ENCODE peak calls at places on chromosome 4, in seven cellular contexts. One of them, this sample, is unnamed.

GRCh38 chr4:69708211-69708610 is 52.2 kb downstream of the SULT1B1 start:
- DNase-seq in activated effector memory CD4-positive, alpha-beta T cell treated with anti-CD3 and anti-CD28 coated beads, Interleukin-2, amount 50 U/mL, for 16 hours: no peak
- DNase-seq in tibial artery: no peak
- DNase-seq in NCI-H446: no peak
- DNase-seq in GM18507: no peak
- DNase-seq in stimulated activated CD4-positive, alpha-beta T cell treated with anti-CD3 and anti-CD28 coated beads, Interleukin-15, amount 100 ng/mL, for 1 hour: no peak
- DNase-seq in mucosa of gallbladder: no peak
- DNase-seq in this sample: no peak

GRCh38 chr4:127642169-127642568 is 9.4 kb downstream of the INTU start:
- DNase-seq in tibial artery: no peak
- DNase-seq in mucosa of gallbladder: no peak
- DNase-seq in activated effector memory CD4-positive, alpha-beta T cell treated with anti-CD3 and anti-CD28 coated beads, Interleukin-2, amount 50 U/mL, for 16 hours: no peak
- DNase-seq in GM18507: no peak
- DNase-seq in stimulated activated CD4-positive, alpha-beta T cell treated with anti-CD3 and anti-CD28 coated beads, Interleukin-15, amount 100 ng/mL, for 1 hour: no peak
- DNase-seq in NCI-H446: no peak
- DNase-seq in this sample: no peak

GRCh38 chr4:95289028-95289634 is 259.6 kb downstream of the UNC5C start:
- DNase-seq in mucosa of gallbladder: no peak
- DNase-seq in tibial artery: no peak
- DNase-seq in NCI-H446: no peak
- DNase-seq in stimulated activated CD4-positive, alpha-beta T cell treated with anti-CD3 and anti-CD28 coated beads, Interleukin-15, amount 100 ng/mL, for 1 hour: no peak
- DNase-seq in activated effector memory CD4-positive, alpha-beta T cell treated with anti-CD3 and anti-CD28 coated beads, Interleukin-2, amount 50 U/mL, for 16 hours: no peak
- DNase-seq in GM18507: no peak
- DNase-seq in this sample: no peak

GRCh38 chr4:4860803-4861591 is 1.5 kb downstream of the MSX1 start:
- DNase-seq in mucosa of gallbladder: no peak
- DNase-seq in activated effector memory CD4-positive, alpha-beta T cell treated with anti-CD3 and anti-CD28 coated beads, Interleukin-2, amount 50 U/mL, for 16 hours: no peak
- DNase-seq in stimulated activated CD4-positive, alpha-beta T cell treated with anti-CD3 and anti-CD28 coated beads, Interleukin-15, amount 100 ng/mL, for 1 hour: no peak
- DNase-seq in GM18507: no peak
- DNase-seq in NCI-H446: no peak
- DNase-seq in tibial artery: no peak
- DNase-seq in this sample: no peak

GRCh38 chr4:108287834-108288413 is 119.2 kb upstream of the LEF1 start:
- DNase-seq in NCI-H446: no peak
- DNase-seq in GM18507: no peak
- DNase-seq in activated effector memory CD4-positive, alpha-beta T cell treated with anti-CD3 and anti-CD28 coated beads, Interleukin-2, amount 50 U/mL, for 16 hours: no peak
- DNase-seq in stimulated activated CD4-positive, alpha-beta T cell treated with anti-CD3 and anti-CD28 coated beads, Interleukin-15, amount 100 ng/mL, for 1 hour: no peak
- DNase-seq in mucosa of gallbladder: no peak
- DNase-seq in tibial artery: no peak
- DNase-seq in this sample: no peak

GRCh38 chr4:128358231-128358902 is 70.8 kb upstream of the PGRMC2 start:
- DNase-seq in stimulated activated CD4-positive, alpha-beta T cell treated with anti-CD3 and anti-CD28 coated beads, Interleukin-15, amount 100 ng/mL, for 1 hour: no peak
- DNase-seq in tibial artery: no peak
- DNase-seq in activated effector memory CD4-positive, alpha-beta T cell treated with anti-CD3 and anti-CD28 coated beads, Interleukin-2, amount 50 U/mL, for 16 hours: no peak
- DNase-seq in NCI-H446: no peak
- DNase-seq in GM18507: no peak
- DNase-seq in mucosa of gallbladder: no peak
- DNase-seq in this sample: no peak

GRCh38 chr4:88219099-88219498 is 60.7 kb upstream of the ABCG2 start:
- DNase-seq in activated effector memory CD4-positive, alpha-beta T cell treated with anti-CD3 and anti-CD28 coated beads, Interleukin-2, amount 50 U/mL, for 16 hours: no peak
- DNase-seq in tibial artery: no peak
- DNase-seq in stimulated activated CD4-positive, alpha-beta T cell treated with anti-CD3 and anti-CD28 coated beads, Interleukin-15, amount 100 ng/mL, for 1 hour: no peak
- DNase-seq in mucosa of gallbladder: no peak
- DNase-seq in NCI-H446: peak
- DNase-seq in GM18507: peak
- DNase-seq in this sample: peak

GRCh38 chr4:188534917-188535316 is 395.7 kb downstream of the TRIML1 start:
- DNase-seq in tibial artery: no peak
- DNase-seq in mucosa of gallbladder: peak
- DNase-seq in GM18507: no peak
- DNase-seq in stimulated activated CD4-positive, alpha-beta T cell treated with anti-CD3 and anti-CD28 coated beads, Interleukin-15, amount 100 ng/mL, for 1 hour: no peak
- DNase-seq in activated effector memory CD4-positive, alpha-beta T cell treated with anti-CD3 and anti-CD28 coated beads, Interleukin-2, amount 50 U/mL, for 16 hours: no peak
- DNase-seq in NCI-H446: no peak
- DNase-seq in this sample: no peak

GRCh38 chr4:77927991-77928925 is 65.6 kb downstream of the MRPL1 start:
- DNase-seq in mucosa of gallbladder: no peak
- DNase-seq in GM18507: no peak
- DNase-seq in tibial artery: no peak
- DNase-seq in NCI-H446: no peak
- DNase-seq in stimulated activated CD4-positive, alpha-beta T cell treated with anti-CD3 and anti-CD28 coated beads, Interleukin-15, amount 100 ng/mL, for 1 hour: no peak
- DNase-seq in activated effector memory CD4-positive, alpha-beta T cell treated with anti-CD3 and anti-CD28 coated beads, Interleukin-2, amount 50 U/mL, for 16 hours: no peak
- DNase-seq in this sample: no peak

GRCh38 chr4:8348071-8348470 is 78.5 kb downstream of the HTRA3 start:
- DNase-seq in mucosa of gallbladder: no peak
- DNase-seq in tibial artery: peak
- DNase-seq in GM18507: no peak
- DNase-seq in activated effector memory CD4-positive, alpha-beta T cell treated with anti-CD3 and anti-CD28 coated beads, Interleukin-2, amount 50 U/mL, for 16 hours: peak
- DNase-seq in NCI-H446: no peak
- DNase-seq in stimulated activated CD4-positive, alpha-beta T cell treated with anti-CD3 and anti-CD28 coated beads, Interleukin-15, amount 100 ng/mL, for 1 hour: no peak
- DNase-seq in this sample: no peak

GRCh38 chr4:168304744-168305459 is 13.7 kb downstream of the DDX60 start:
- DNase-seq in NCI-H446: peak
- DNase-seq in activated effector memory CD4-positive, alpha-beta T cell treated with anti-CD3 and anti-CD28 coated beads, Interleukin-2, amount 50 U/mL, for 16 hours: no peak
- DNase-seq in GM18507: no peak
- DNase-seq in stimulated activated CD4-positive, alpha-beta T cell treated with anti-CD3 and anti-CD28 coated beads, Interleukin-15, amount 100 ng/mL, for 1 hour: no peak
- DNase-seq in tibial artery: no peak
- DNase-seq in mucosa of gallbladder: no peak
- DNase-seq in this sample: no peak

GRCh38 chr4:83484500-83485431 is at the start of gene ABRAXAS1:
- DNase-seq in tibial artery: peak
- DNase-seq in stimulated activated CD4-positive, alpha-beta T cell treated with anti-CD3 and anti-CD28 coated beads, Interleukin-15, amount 100 ng/mL, for 1 hour: peak
- DNase-seq in GM18507: peak
- DNase-seq in mucosa of gallbladder: peak
- DNase-seq in NCI-H446: peak
- DNase-seq in activated effector memory CD4-positive, alpha-beta T cell treated with anti-CD3 and anti-CD28 coated beads, Interleukin-2, amount 50 U/mL, for 16 hours: peak
- DNase-seq in this sample: peak

GRCh38 chr4:92121099-92121498 is 182.7 kb upstream of the GRID2 start:
- DNase-seq in GM18507: no peak
- DNase-seq in activated effector memory CD4-positive, alpha-beta T cell treated with anti-CD3 and anti-CD28 coated beads, Interleukin-2, amount 50 U/mL, for 16 hours: no peak
- DNase-seq in stimulated activated CD4-positive, alpha-beta T cell treated with anti-CD3 and anti-CD28 coated beads, Interleukin-15, amount 100 ng/mL, for 1 hour: no peak
- DNase-seq in NCI-H446: peak
- DNase-seq in tibial artery: no peak
- DNase-seq in mucosa of gallbladder: no peak
- DNase-seq in this sample: no peak

GRCh38 chr4:8905236-8905772 is 33.7 kb upstream of the HMX1 start:
- DNase-seq in tibial artery: no peak
- DNase-seq in activated effector memory CD4-positive, alpha-beta T cell treated with anti-CD3 and anti-CD28 coated beads, Interleukin-2, amount 50 U/mL, for 16 hours: peak
- DNase-seq in NCI-H446: no peak
- DNase-seq in GM18507: no peak
- DNase-seq in mucosa of gallbladder: no peak
- DNase-seq in stimulated activated CD4-positive, alpha-beta T cell treated with anti-CD3 and anti-CD28 coated beads, Interleukin-15, amount 100 ng/mL, for 1 hour: no peak
- DNase-seq in this sample: no peak

GRCh38 chr4:15982833-15983528 is 20.0 kb upstream of the FGFBP2 start:
- DNase-seq in activated effector memory CD4-positive, alpha-beta T cell treated with anti-CD3 and anti-CD28 coated beads, Interleukin-2, amount 50 U/mL, for 16 hours: no peak
- DNase-seq in NCI-H446: no peak
- DNase-seq in stimulated activated CD4-positive, alpha-beta T cell treated with anti-CD3 and anti-CD28 coated beads, Interleukin-15, amount 100 ng/mL, for 1 hour: no peak
- DNase-seq in GM18507: no peak
- DNase-seq in mucosa of gallbladder: no peak
- DNase-seq in tibial artery: no peak
- DNase-seq in this sample: no peak

GRCh38 chr4:87116230-87116629 is 104.2 kb downstream of the KLHL8 start:
- DNase-seq in GM18507: no peak
- DNase-seq in tibial artery: no peak
- DNase-seq in NCI-H446: no peak
- DNase-seq in activated effector memory CD4-positive, alpha-beta T cell treated with anti-CD3 and anti-CD28 coated beads, Interleukin-2, amount 50 U/mL, for 16 hours: no peak
- DNase-seq in mucosa of gallbladder: no peak
- DNase-seq in stimulated activated CD4-positive, alpha-beta T cell treated with anti-CD3 and anti-CD28 coated beads, Interleukin-15, amount 100 ng/mL, for 1 hour: no peak
- DNase-seq in this sample: no peak

GRCh38 chr4:181168406-181168805 is 1074.8 kb upstream of the TENM3 start:
- DNase-seq in activated effector memory CD4-positive, alpha-beta T cell treated with anti-CD3 and anti-CD28 coated beads, Interleukin-2, amount 50 U/mL, for 16 hours: no peak
- DNase-seq in NCI-H446: no peak
- DNase-seq in mucosa of gallbladder: no peak
- DNase-seq in tibial artery: no peak
- DNase-seq in GM18507: no peak
- DNase-seq in stimulated activated CD4-positive, alpha-beta T cell treated with anti-CD3 and anti-CD28 coated beads, Interleukin-15, amount 100 ng/mL, for 1 hour: no peak
- DNase-seq in this sample: no peak

GRCh38 chr4:83828601-83829000 is 292.7 kb downstream of the GPAT3 start:
- DNase-seq in stimulated activated CD4-positive, alpha-beta T cell treated with anti-CD3 and anti-CD28 coated beads, Interleukin-15, amount 100 ng/mL, for 1 hour: no peak
- DNase-seq in mucosa of gallbladder: no peak
- DNase-seq in GM18507: no peak
- DNase-seq in NCI-H446: no peak
- DNase-seq in activated effector memory CD4-positive, alpha-beta T cell treated with anti-CD3 and anti-CD28 coated beads, Interleukin-2, amount 50 U/mL, for 16 hours: no peak
- DNase-seq in tibial artery: no peak
- DNase-seq in this sample: no peak

GRCh38 chr4:48343531-48343930 is 2.2 kb downstream of the SLAIN2 start:
- DNase-seq in NCI-H446: no peak
- DNase-seq in tibial artery: no peak
- DNase-seq in activated effector memory CD4-positive, alpha-beta T cell treated with anti-CD3 and anti-CD28 coated beads, Interleukin-2, amount 50 U/mL, for 16 hours: no peak
- DNase-seq in mucosa of gallbladder: no peak
- DNase-seq in GM18507: no peak
- DNase-seq in stimulated activated CD4-positive, alpha-beta T cell treated with anti-CD3 and anti-CD28 coated beads, Interleukin-15, amount 100 ng/mL, for 1 hour: no peak
- DNase-seq in this sample: no peak

GRCh38 chr4:166252487-166253402 is 379.7 kb downstream of the TLL1 start:
- DNase-seq in tibial artery: no peak
- DNase-seq in mucosa of gallbladder: no peak
- DNase-seq in NCI-H446: no peak
- DNase-seq in GM18507: no peak
- DNase-seq in activated effector memory CD4-positive, alpha-beta T cell treated with anti-CD3 and anti-CD28 coated beads, Interleukin-2, amount 50 U/mL, for 16 hours: no peak
- DNase-seq in stimulated activated CD4-positive, alpha-beta T cell treated with anti-CD3 and anti-CD28 coated beads, Interleukin-15, amount 100 ng/mL, for 1 hour: no peak
- DNase-seq in this sample: no peak

GRCh38 chr4:184955636-184956035 is 62.7 kb upstream of the HELT start:
- DNase-seq in activated effector memory CD4-positive, alpha-beta T cell treated with anti-CD3 and anti-CD28 coated beads, Interleukin-2, amount 50 U/mL, for 16 hours: no peak
- DNase-seq in stimulated activated CD4-positive, alpha-beta T cell treated with anti-CD3 and anti-CD28 coated beads, Interleukin-15, amount 100 ng/mL, for 1 hour: no peak
- DNase-seq in tibial artery: no peak
- DNase-seq in NCI-H446: no peak
- DNase-seq in mucosa of gallbladder: no peak
- DNase-seq in GM18507: no peak
- DNase-seq in this sample: peak

GRCh38 chr4:174317531-174317930 is 33.8 kb downstream of the CEP44 start:
- DNase-seq in tibial artery: no peak
- DNase-seq in activated effector memory CD4-positive, alpha-beta T cell treated with anti-CD3 and anti-CD28 coated beads, Interleukin-2, amount 50 U/mL, for 16 hours: no peak
- DNase-seq in stimulated activated CD4-positive, alpha-beta T cell treated with anti-CD3 and anti-CD28 coated beads, Interleukin-15, amount 100 ng/mL, for 1 hour: no peak
- DNase-seq in GM18507: no peak
- DNase-seq in mucosa of gallbladder: no peak
- DNase-seq in NCI-H446: no peak
- DNase-seq in this sample: no peak

GRCh38 chr4:36303430-36304137 is 22.2 kb downstream of the DTHD1 start:
- DNase-seq in activated effector memory CD4-positive, alpha-beta T cell treated with anti-CD3 and anti-CD28 coated beads, Interleukin-2, amount 50 U/mL, for 16 hours: no peak
- DNase-seq in tibial artery: no peak
- DNase-seq in GM18507: no peak
- DNase-seq in stimulated activated CD4-positive, alpha-beta T cell treated with anti-CD3 and anti-CD28 coated beads, Interleukin-15, amount 100 ng/mL, for 1 hour: no peak
- DNase-seq in NCI-H446: no peak
- DNase-seq in mucosa of gallbladder: no peak
- DNase-seq in this sample: no peak

GRCh38 chr4:128525939-128526630 is 238.5 kb upstream of the PGRMC2 start:
- DNase-seq in NCI-H446: no peak
- DNase-seq in stimulated activated CD4-positive, alpha-beta T cell treated with anti-CD3 and anti-CD28 coated beads, Interleukin-15, amount 100 ng/mL, for 1 hour: no peak
- DNase-seq in activated effector memory CD4-positive, alpha-beta T cell treated with anti-CD3 and anti-CD28 coated beads, Interleukin-2, amount 50 U/mL, for 16 hours: no peak
- DNase-seq in mucosa of gallbladder: no peak
- DNase-seq in GM18507: no peak
- DNase-seq in tibial artery: no peak
- DNase-seq in this sample: no peak

GRCh38 chr4:62003695-62004094 is 803.6 kb downstream of the ADGRL3 start:
- DNase-seq in mucosa of gallbladder: no peak
- DNase-seq in GM18507: no peak
- DNase-seq in NCI-H446: no peak
- DNase-seq in activated effector memory CD4-positive, alpha-beta T cell treated with anti-CD3 and anti-CD28 coated beads, Interleukin-2, amount 50 U/mL, for 16 hours: no peak
- DNase-seq in tibial artery: no peak
- DNase-seq in stimulated activated CD4-positive, alpha-beta T cell treated with anti-CD3 and anti-CD28 coated beads, Interleukin-15, amount 100 ng/mL, for 1 hour: no peak
- DNase-seq in this sample: no peak

GRCh38 chr4:151676301-151676700 is 84.5 kb downstream of the GATB start:
- DNase-seq in mucosa of gallbladder: no peak
- DNase-seq in GM18507: no peak
- DNase-seq in NCI-H446: no peak
- DNase-seq in stimulated activated CD4-positive, alpha-beta T cell treated with anti-CD3 and anti-CD28 coated beads, Interleukin-15, amount 100 ng/mL, for 1 hour: no peak
- DNase-seq in activated effector memory CD4-positive, alpha-beta T cell treated with anti-CD3 and anti-CD28 coated beads, Interleukin-2, amount 50 U/mL, for 16 hours: no peak
- DNase-seq in tibial artery: no peak
- DNase-seq in this sample: no peak

GRCh38 chr4:38013461-38014366 is 53.5 kb downstream of the PTTG2 start:
- DNase-seq in tibial artery: peak
- DNase-seq in stimulated activated CD4-positive, alpha-beta T cell treated with anti-CD3 and anti-CD28 coated beads, Interleukin-15, amount 100 ng/mL, for 1 hour: no peak
- DNase-seq in activated effector memory CD4-positive, alpha-beta T cell treated with anti-CD3 and anti-CD28 coated beads, Interleukin-2, amount 50 U/mL, for 16 hours: no peak
- DNase-seq in NCI-H446: peak
- DNase-seq in mucosa of gallbladder: no peak
- DNase-seq in GM18507: no peak
- DNase-seq in this sample: no peak

GRCh38 chr4:650951-651883 is 22.9 kb downstream of the ATP5ME start:
- DNase-seq in mucosa of gallbladder: no peak
- DNase-seq in NCI-H446: no peak
- DNase-seq in GM18507: no peak
- DNase-seq in stimulated activated CD4-positive, alpha-beta T cell treated with anti-CD3 and anti-CD28 coated beads, Interleukin-15, amount 100 ng/mL, for 1 hour: no peak
- DNase-seq in activated effector memory CD4-positive, alpha-beta T cell treated with anti-CD3 and anti-CD28 coated beads, Interleukin-2, amount 50 U/mL, for 16 hours: no peak
- DNase-seq in tibial artery: no peak
- DNase-seq in this sample: no peak

GRCh38 chr4:40669504-40669903 is 39.8 kb upstream of the RBM47 start:
- DNase-seq in tibial artery: no peak
- DNase-seq in stimulated activated CD4-positive, alpha-beta T cell treated with anti-CD3 and anti-CD28 coated beads, Interleukin-15, amount 100 ng/mL, for 1 hour: no peak
- DNase-seq in activated effector memory CD4-positive, alpha-beta T cell treated with anti-CD3 and anti-CD28 coated beads, Interleukin-2, amount 50 U/mL, for 16 hours: no peak
- DNase-seq in GM18507: no peak
- DNase-seq in mucosa of gallbladder: no peak
- DNase-seq in NCI-H446: no peak
- DNase-seq in this sample: no peak

This sample was measured in GM12892.